ENCODE peak calls at places on chromosomes 13 and 19, in six cellular contexts. R, O, W, H, B and K are unnamed samples.

GRCh38 chr19:21532904-21533303 is 27.5 kb downstream of the ZNF429 start:
- DNase-seq in H (no peak), W (no peak), R (no peak), O (no peak), B (no peak), K (no peak)

GRCh38 chr13:57128909-57129308 is 11.8 kb upstream of the PRR20A start:
- DNase-seq in W (no peak), R (no peak), B (no peak), O (no peak), H (no peak), K (no peak)

GRCh38 chr13:23902975-23903905 is 5.9 kb upstream of the C1QTNF9B start:
- DNase-seq in O (no peak), H (no peak), B (no peak), W (no peak), R (no peak), K (no peak)

GRCh38 chr13:66560189-66560588 is 669.9 kb downstream of the PCDH9 start:
- DNase-seq in R (no peak), H (no peak), B (no peak), W (no peak), O (no peak), K (no peak)

GRCh38 chr13:50222569-50223332 is 207.5 kb downstream of the KCNRG start:
- DNase-seq in O (peak), B (no peak), H (no peak), W (no peak), R (no peak), K (peak)

GRCh38 chr19:39403331-39404312 is 3.0 kb upstream of the ZFP36 start:
- DNase-seq in R (peak), H (no peak), O (peak), B (peak), W (no peak), K (no peak)

GRCh38 chr19:44212865-44213346 is 574 bp downstream of the ZNF227 start:
- DNase-seq in W (peak), O (peak), R (no peak), B (peak), H (no peak), K (peak)

GRCh38 chr13:33276581-33276980 is 9.0 kb downstream of the STARD13 start:
- DNase-seq in R (no peak), O (no peak), B (no peak), H (no peak), W (no peak), K (no peak)

GRCh38 chr19:55248166-55248675 is 10.6 kb downstream of the PPP6R1 start:
- DNase-seq in B (no peak), W (no peak), O (no peak), R (no peak), H (no peak), K (no peak)

GRCh38 chr19:50046649-50047503 is 21.1 kb downstream of the ZNF473 start:
- DNase-seq in B (peak), R (no peak), H (no peak), W (peak), O (peak), K (peak)

GRCh38 chr19:56071151-56071550 is 49.9 kb downstream of the ZNF787 start:
- DNase-seq in R (no peak), W (peak), B (peak), H (no peak), O (no peak), K (peak)

GRCh38 chr19:56091066-56091490 is 30.0 kb downstream of the ZNF787 start:
- DNase-seq in B (no peak), R (no peak), W (no peak), H (no peak), O (peak), K (no peak)

GRCh38 chr19:40191836-40192646 is 815 bp downstream of the MAP3K10 start:
- DNase-seq in R (peak), B (peak), W (no peak), O (peak), H (no peak), K (peak)

GRCh38 chr13:36026556-36026955 is 104.6 kb downstream of the DCLK1 start:
- DNase-seq in R (no peak), O (no peak), W (no peak), H (no peak), B (no peak), K (no peak)

GRCh38 chr13:32669030-32669646 is 82.9 kb downstream of the PDS5B start:
- DNase-seq in B (peak), H (no peak), O (peak), W (peak), R (peak), K (peak)

GRCh38 chr19:38736413-38737280 is 7.6 kb downstream of the CAPN12 start:
- DNase-seq in W (no peak), B (peak), O (no peak), H (peak), R (peak), K (peak)

GRCh38 chr13:41562083-41562482 is 104.7 kb downstream of the RGCC start:
- DNase-seq in O (peak), B (no peak), H (no peak), R (no peak), W (no peak), K (no peak)

GRCh38 chr13:86608739-86609138 is 809.5 kb upstream of the SLITRK6 start:
- DNase-seq in R (no peak), B (no peak), H (no peak), W (no peak), O (no peak), K (no peak)

GRCh38 chr19:16325671-16326400 is 1.2 kb downstream of the KLF2 start:
- DNase-seq in O (no peak), W (no peak), R (no peak), H (no peak), B (no peak), K (no peak)

GRCh38 chr13:24746618-24747247 is 17.2 kb upstream of the RNF17 start:
- DNase-seq in O (no peak), W (no peak), H (no peak), R (peak), B (no peak), K (no peak)

GRCh38 chr19:33388231-33388816 is 14.8 kb downstream of the CEBPG start:
- DNase-seq in W (no peak), R (no peak), O (no peak), H (no peak), B (no peak), K (no peak)

GRCh38 chr19:10194500-10195198 is at the start of gene DNMT1:
- DNase-seq in W (peak), O (peak), R (peak), H (peak), B (peak), K (peak)

GRCh38 chr19:5826531-5827341 is 12.8 kb downstream of the FUT6 start:
- DNase-seq in W (peak), H (no peak), R (peak), B (no peak), O (no peak), K (peak)

GRCh38 chr19:55490478-55491436 is 2.5 kb downstream of the SSC5D start:
- DNase-seq in H (no peak), O (no peak), B (no peak), R (no peak), W (no peak), K (no peak)

GRCh38 chr19:646798-647565 is 7.3 kb downstream of the FGF22 start:
- DNase-seq in B (peak), R (no peak), O (no peak), W (no peak), H (no peak), K (no peak)

GRCh38 chr13:95258098-95258497 is 43.2 kb downstream of the ABCC4 start:
- DNase-seq in H (no peak), W (no peak), O (no peak), B (no peak), R (no peak), K (no peak)

GRCh38 chr13:24680258-24680920 is at the start of gene ATP12A:
- DNase-seq in R (no peak), W (no peak), O (no peak), H (no peak), B (no peak), K (peak)

GRCh38 chr19:778910-779653 is 18.2 kb upstream of the PTBP1 start:
- DNase-seq in O (peak), H (no peak), B (no peak), W (peak), R (peak), K (no peak)

GRCh38 chr19:768424-768823 is 17.5 kb downstream of the MISP start:
- DNase-seq in W (no peak), H (no peak), O (peak), B (no peak), R (no peak), K (no peak)

GRCh38 chr19:3249408-3249807 is 24.9 kb downstream of the CELF5 start:
- DNase-seq in B (peak), R (peak), O (no peak), H (no peak), W (peak), K (peak)

GRCh38 chr13:102405499-102406079 is 3.7 kb upstream of the FGF14 start:
- DNase-seq in W (no peak), R (no peak), H (no peak), O (peak), B (no peak), K (no peak)

GRCh38 chr19:46147791-46148288 is at the start of gene IGFL2:
- DNase-seq in H (no peak), B (no peak), R (no peak), O (no peak), W (no peak), K (no peak)

GRCh38 chr13:99911965-99912566 is 59.5 kb downstream of the ZIC5 start:
- DNase-seq in R (no peak), B (no peak), W (no peak), O (no peak), H (no peak), K (no peak)

GRCh38 chr19:32890326-32890725 is 20.8 kb upstream of the SLC7A9 start:
- DNase-seq in H (no peak), B (no peak), O (no peak), R (no peak), W (no peak), K (no peak)

GRCh38 chr13:109165417-109165904 is 536.0 kb downstream of the MYO16 start:
- DNase-seq in O (no peak), H (no peak), W (no peak), B (no peak), R (no peak), K (no peak)

GRCh38 chr13:109162248-109163051 is 533.0 kb downstream of the MYO16 start:
- DNase-seq in B (no peak), H (peak), R (no peak), O (no peak), W (no peak), K (no peak)

GRCh38 chr13:109163052-109163413 is 533.6 kb downstream of the MYO16 start:
- DNase-seq in W (no peak), H (no peak), R (no peak), O (no peak), B (no peak), K (no peak)

GRCh38 chr13:109172099-109172498 is 542.7 kb downstream of the MYO16 start:
- DNase-seq in R (no peak), B (no peak), H (no peak), O (no peak), W (no peak), K (no peak)

DNA sequence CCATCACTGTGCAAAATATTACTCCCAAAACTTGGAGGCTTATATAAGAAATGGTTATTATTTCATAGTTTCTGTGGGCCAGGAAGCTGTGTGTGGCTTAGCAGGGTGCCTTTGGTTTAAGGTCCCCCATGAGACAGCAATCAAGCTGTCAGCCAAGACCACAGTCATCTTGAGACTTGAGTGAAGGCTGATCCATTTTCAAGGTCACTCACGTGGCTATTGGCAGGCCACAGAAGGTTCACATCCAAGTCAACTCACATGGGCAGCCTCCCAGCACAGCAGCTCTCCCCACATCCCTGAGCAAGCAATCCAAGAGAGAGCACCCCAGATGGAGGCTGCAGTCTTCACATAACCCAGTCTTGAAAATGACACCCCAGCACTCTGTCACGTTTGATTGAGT is 537.4 kb downstream of the MYO16 start:
- DNase-seq in O (no peak), W (no peak), R (no peak), H (no peak), B (no peak), K (no peak)
- TF ChIP-seq BHLHE40 in O (no peak), W (no peak), R (no peak), H (peak), B (no peak), K (no peak)

GRCh38 chr13:40352385-40352778 is 314.1 kb downstream of the FOXO1 start:
- DNase-seq in H (no peak), W (no peak), O (no peak), R (no peak), B (no peak), K (no peak)
- TF ChIP-seq BHLHE40 in H (no peak), W (no peak), O (no peak), R (no peak), B (no peak), K (no peak)

DNA sequence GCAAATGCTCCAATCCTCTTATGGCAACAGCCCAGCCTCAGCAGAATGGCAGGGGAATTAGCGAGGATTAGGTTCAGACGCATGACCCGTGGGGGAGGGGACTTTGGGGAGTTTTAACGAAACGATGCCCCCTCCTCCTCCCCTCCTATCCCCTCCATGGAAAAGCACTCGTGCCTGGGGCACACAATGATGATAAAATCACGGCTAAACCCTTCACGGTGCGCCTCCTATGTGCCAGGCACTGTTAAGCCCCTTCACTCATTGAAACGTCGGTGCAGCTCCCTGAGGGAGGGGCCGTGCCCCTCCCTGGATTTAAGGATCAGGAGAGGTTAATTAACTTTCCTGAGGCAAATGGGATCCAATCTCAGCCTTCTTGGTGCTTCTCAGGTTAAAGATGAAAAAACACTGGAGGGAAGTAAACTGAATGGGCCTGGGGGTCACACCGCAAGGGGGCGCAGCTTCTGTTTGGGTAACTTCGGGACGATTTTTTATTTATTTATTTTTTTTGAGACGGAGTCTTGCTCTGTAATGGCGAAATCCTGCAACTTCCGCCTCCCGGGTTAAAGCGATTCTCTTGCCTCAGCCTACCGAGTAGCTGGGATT is 10.1 kb upstream of the TPRX2 start:
- DNase-seq in B (peak), R (peak), O (no peak), W (peak), H (no peak), K (peak)
- TF ChIP-seq BHLHE40 in B (no peak), R (no peak), O (no peak), W (no peak), H (no peak), K (no peak)

GRCh38 chr13:111905609-111905945 is 161.4 kb upstream of the SOX1 start:
- DNase-seq in O (no peak), W (no peak), H (no peak), B (no peak), R (no peak), K (no peak)

GRCh38 chr13:111908391-111908790 is 158.6 kb upstream of the SOX1 start:
- DNase-seq in H (no peak), R (no peak), B (no peak), O (no peak), W (no peak), K (no peak)

GRCh38 chr13:111907341-111907880 is 159.5 kb upstream of the SOX1 start:
- DNase-seq in H (no peak), O (no peak), R (no peak), W (no peak), B (no peak), K (no peak)

GRCh38 chr13:111906306-111906705 is 160.6 kb upstream of the SOX1 start:
- DNase-seq in W (no peak), R (no peak), O (no peak), H (no peak), B (no peak), K (no peak)

GRCh38 chr13:111906816-111907215 is 160.1 kb upstream of the SOX1 start:
- DNase-seq in B (no peak), H (no peak), W (no peak), O (no peak), R (no peak), K (no peak)
- TF ChIP-seq BHLHE40 in B (no peak), H (no peak), W (no peak), O (no peak), R (no peak), K (no peak)

GRCh38 chr19:47446534-47447469 is 24.9 kb downstream of the SLC8A2 start:
- DNase-seq in W (no peak), H (no peak), B (peak), O (no peak), R (peak), K (peak)

GRCh38 chr19:47443331-47443730 is 24.0 kb upstream of the MEIS3 start:
- DNase-seq in W (no peak), B (no peak), H (no peak), R (no peak), O (no peak), K (no peak)

GRCh38 chr19:47445937-47446402 is 25.7 kb downstream of the SLC8A2 start:
- DNase-seq in H (no peak), B (peak), W (no peak), R (no peak), O (no peak), K (peak)

GRCh38 chr19:47445527-47445926 is 26.2 kb downstream of the SLC8A2 start:
- DNase-seq in B (no peak), H (no peak), O (no peak), W (no peak), R (no peak), K (no peak)

DNA sequence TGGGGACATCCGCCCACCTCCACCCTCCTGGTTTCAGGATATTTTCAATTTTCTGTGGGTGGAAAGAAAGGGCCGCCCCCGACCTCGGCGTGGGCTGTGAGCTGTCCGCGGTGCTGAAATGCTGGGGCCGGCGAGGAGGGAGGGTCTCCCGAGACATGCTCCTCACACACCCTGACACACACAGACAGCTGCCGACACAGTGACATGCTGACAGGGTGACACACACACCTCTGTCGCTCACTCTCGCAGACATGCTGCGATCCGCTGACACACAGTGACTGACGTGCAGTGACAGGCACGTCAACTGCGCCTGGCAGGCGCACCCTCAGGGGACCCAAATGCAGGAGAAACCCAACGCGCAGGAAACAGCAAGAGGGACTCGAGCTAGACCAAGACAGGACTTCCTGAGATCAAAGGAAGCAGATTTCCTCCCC is 25.1 kb upstream of the MEIS3 start:
- DNase-seq in R (no peak), H (no peak), W (no peak), O (no peak), B (peak), K (no peak)
- TF ChIP-seq BHLHE40 in R (no peak), H (no peak), W (no peak), O (no peak), B (no peak), K (no peak)

DNA sequence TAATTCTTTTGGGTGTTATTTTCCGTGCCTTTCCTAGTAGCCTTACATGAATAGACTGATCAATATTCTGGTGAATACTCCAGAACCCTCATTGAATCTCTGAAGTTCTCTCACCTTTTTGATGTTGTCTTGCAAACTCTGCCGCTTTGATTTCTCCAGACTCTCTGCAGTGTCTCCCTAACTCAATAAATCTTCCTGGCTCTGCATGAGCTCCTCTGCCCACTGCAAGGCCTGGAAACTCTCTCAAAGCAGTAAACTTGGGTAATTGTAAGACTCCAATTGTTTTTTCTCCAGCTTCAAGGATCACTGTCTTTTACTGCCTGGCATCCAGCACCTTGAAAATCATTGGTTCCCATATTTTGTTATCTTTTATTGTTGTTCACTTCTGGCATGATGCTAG is 198.4 kb downstream of the GPC5 start:
- DNase-seq in W (no peak), O (no peak), R (no peak), B (no peak), H (no peak), K (no peak)
- TF ChIP-seq BHLHE40 in W (no peak), O (no peak), R (no peak), B (no peak), H (no peak), K (no peak)

DNA sequence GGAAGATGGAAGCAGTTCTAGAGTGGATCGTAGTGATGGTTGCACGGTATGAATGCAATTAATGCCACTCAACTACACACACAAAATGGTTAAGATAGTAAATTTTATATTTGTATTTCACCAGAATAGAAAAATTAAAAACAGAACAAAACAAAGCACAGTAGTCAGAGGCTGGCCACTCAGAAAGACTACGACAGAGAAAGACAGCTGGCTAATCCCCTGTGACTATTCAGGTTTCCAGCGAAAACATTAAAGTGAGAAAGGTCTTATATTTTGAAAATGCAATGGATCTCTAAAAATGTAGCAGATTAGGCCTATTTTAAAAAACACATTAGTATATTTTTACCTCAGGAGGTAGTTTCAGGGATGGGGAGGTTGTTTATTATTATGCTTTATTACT is 131.3 kb upstream of the POSTN start:
- DNase-seq in W (no peak), O (no peak), R (no peak), B (no peak), H (no peak), K (no peak)
- TF ChIP-seq BHLHE40 in W (no peak), O (no peak), R (no peak), B (no peak), H (no peak), K (no peak)